ENCODE peak calls at places on chromosomes 16 and 17, in eight cellular contexts. N is RWPE1; A is CD4-positive, CD25-positive, alpha-beta regulatory T cell; L is spleen; K is AG04450; P is esophagus squamous epithelium; M is CD4-positive, alpha-beta T cell; J is effector memory CD4-positive, alpha-beta T cell. S is an unnamed sample.

GRCh38 chr16:85192736-85193493 is 80.6 kb upstream of the CIBAR2 start:
- DNase-seq in N (no peak), A (no peak), L (no peak), K (peak), P (no peak), M (no peak), J (no peak), S (no peak)

GRCh38 chr17:67050476-67051154 is 6.3 kb downstream of the CACNG1 start:
- DNase-seq in N (no peak), A (no peak), L (peak), K (no peak), P (no peak), M (no peak), J (no peak), S (no peak)

GRCh38 chr17:13244511-13244910 is 226.7 kb upstream of the ELAC2 start:
- DNase-seq in N (no peak), A (no peak), L (no peak), K (no peak), P (no peak), M (no peak), J (no peak), S (no peak)

GRCh38 chr17:13508916-13509315 is 92.8 kb downstream of the HS3ST3A1 start:
- DNase-seq in N (no peak), A (no peak), L (no peak), K (no peak), P (no peak), M (no peak), J (no peak), S (no peak)

GRCh38 chr16:54633943-54634362 is 296.7 kb upstream of the IRX5 start:
- DNase-seq in N (peak), A (no peak), L (no peak), K (no peak), P (no peak), M (no peak), J (no peak), S (no peak)

GRCh38 chr17:2777242-2777867 is 18.9 kb upstream of the RAP1GAP2 start:
- DNase-seq in N (no peak), A (no peak), L (no peak), K (no peak), P (no peak), M (no peak), J (no peak), S (no peak)

GRCh38 chr16:27463741-27464662 is 62.0 kb downstream of the IL21R start:
- DNase-seq in N (no peak), A (no peak), L (peak), K (no peak), P (no peak), M (peak), J (no peak), S (peak)

GRCh38 chr16:81214745-81215166 is 23.7 kb upstream of the BCO1 start:
- DNase-seq in N (no peak), A (no peak), L (no peak), K (no peak), P (no peak), M (no peak), J (no peak), S (no peak)

GRCh38 chr17:1122681-1123396 is 56.9 kb downstream of the ABR start:
- DNase-seq in N (peak), A (peak), L (peak), K (peak), P (no peak), M (peak), J (peak), S (peak)

GRCh38 chr16:8675183-8676159 is 1.1 kb downstream of the ABAT start:
- DNase-seq in N (no peak), A (peak), L (peak), K (no peak), P (no peak), M (peak), J (peak), S (peak)

GRCh38 chr16:78286076-78286475 is 186.6 kb downstream of the WWOX start:
- DNase-seq in N (no peak), A (no peak), L (no peak), K (no peak), P (no peak), M (no peak), J (no peak), S (no peak)

GRCh38 chr16:22664561-22664997 is 149.4 kb upstream of the HS3ST2 start:
- DNase-seq in N (no peak), A (no peak), L (no peak), K (no peak), P (no peak), M (no peak), J (no peak), S (no peak)

GRCh38 chr17:78532922-78533640 is 44.1 kb downstream of the DNAH17 start:
- DNase-seq in N (peak), A (no peak), L (peak), K (no peak), P (no peak), M (no peak), J (peak), S (no peak)

GRCh38 chr16:87196229-87196628 is 121.0 kb downstream of the C16orf95 start:
- DNase-seq in N (no peak), A (no peak), L (no peak), K (no peak), P (no peak), M (no peak), J (no peak), S (no peak)
- H3K27ac ChIP-seq in N (no peak), A (no peak), L (no peak), K (no peak), P (no peak), M (no peak), J (no peak), S (no peak)

GRCh38 chr17:57860414-57860999 is 10.7 kb upstream of the MRPS23 start:
- DNase-seq in N (no peak), A (no peak), L (no peak), K (no peak), P (no peak), M (no peak), J (no peak), S (no peak)
- H3K27ac ChIP-seq in N (peak), A (no peak), L (peak), K (no peak), P (peak), M (no peak), J (no peak), S (no peak)

DNA sequence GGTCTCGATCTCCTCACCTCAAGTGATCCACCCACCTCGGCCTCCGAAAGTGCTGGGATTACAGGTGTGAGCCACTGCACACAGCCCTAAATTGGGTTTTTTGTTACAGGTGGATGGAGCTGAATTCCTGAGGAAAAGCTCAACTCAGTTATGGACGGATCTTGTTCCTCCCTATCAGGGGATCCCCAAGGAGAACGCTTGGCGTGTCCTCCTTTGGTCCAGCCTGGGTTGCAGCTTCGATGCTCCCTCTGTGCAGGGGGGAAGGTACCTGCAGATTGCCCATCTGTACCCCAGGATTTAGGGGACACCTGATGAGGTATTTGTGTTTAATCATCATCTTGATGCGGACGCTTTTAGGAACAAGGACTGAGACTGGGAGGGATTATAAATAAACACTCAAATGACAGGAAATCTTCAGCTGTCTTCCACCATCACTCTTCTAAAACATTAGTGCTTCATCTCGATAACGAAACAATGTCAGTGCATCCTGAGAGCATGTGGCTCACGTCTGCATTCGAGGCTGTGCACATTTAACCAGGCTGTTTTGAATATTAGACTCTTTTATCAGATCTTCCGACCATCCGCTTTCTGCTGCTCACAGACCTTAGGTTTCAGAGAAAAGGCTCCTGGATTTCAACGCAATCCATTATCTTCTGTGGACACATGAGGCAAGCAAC is 18.2 kb upstream of the MEIOB start:
- DNase-seq in N (no peak), A (no peak), L (no peak), K (no peak), P (no peak), M (no peak), J (no peak), S (no peak)
- H3K27ac ChIP-seq in N (no peak), A (no peak), L (no peak), K (no peak), P (no peak), M (no peak), J (no peak), S (no peak)

GRCh38 chr16:86823125-86823524 is 244.8 kb downstream of the FOXL1 start:
- DNase-seq in N (no peak), A (no peak), L (no peak), K (no peak), P (no peak), M (no peak), J (no peak), S (no peak)

GRCh38 chr16:86825631-86826030 is 247.3 kb downstream of the FOXL1 start:
- DNase-seq in N (no peak), A (no peak), L (peak), K (no peak), P (no peak), M (no peak), J (no peak), S (no peak)

GRCh38 chr16:86826931-86827330 is 248.6 kb downstream of the FOXL1 start:
- DNase-seq in N (no peak), A (no peak), L (peak), K (no peak), P (no peak), M (no peak), J (no peak), S (no peak)

GRCh38 chr16:86823895-86824671 is 245.7 kb downstream of the FOXL1 start:
- DNase-seq in N (peak), A (no peak), L (peak), K (peak), P (no peak), M (no peak), J (no peak), S (no peak)

GRCh38 chr16:86824751-86825310 is 246.5 kb downstream of the FOXL1 start:
- DNase-seq in N (no peak), A (no peak), L (peak), K (no peak), P (no peak), M (no peak), J (no peak), S (no peak)
- H3K27ac ChIP-seq in N (peak), A (no peak), L (no peak), K (no peak), P (no peak), M (no peak), J (no peak), S (no peak)